ENCODE peak calls at places on chromosomes 4 and X, in eight cellular contexts. G is HT-29; Z is fibroblast of lung; T is caudate nucleus; F is renal cortical epithelial cell; Q is CD4-positive, alpha-beta memory T cell; V is effector memory CD8-positive, alpha-beta T cell; H is activated naive CD8-positive, alpha-beta T cell treated with anti-CD3 and anti-CD28 coated beads, Interleukin-2, amount 10 ng/mL, durations not matched to agents 7 days and 5 days. E is an unnamed sample.

GRCh38 chrX:120559799-120560198 is 963 bp downstream of the CUL4B start:
- DNase-seq in V (no peak), F (peak), H (no peak), Q (peak), G (no peak), Z (no peak), T (no peak), E (no peak)

GRCh38 chrX:138150709-138151108 is 560.8 kb downstream of the FGF13 start:
- DNase-seq in F (no peak), H (no peak), T (no peak), Q (no peak), Z (no peak), G (peak), V (no peak), E (no peak)

GRCh38 chrX:123217077-123217476 is 33.0 kb downstream of the GRIA3 start:
- DNase-seq in F (peak), Z (no peak), T (no peak), H (no peak), Q (no peak), V (no peak), G (no peak), E (no peak)

GRCh38 chrX:40663880-40664630 is 16.7 kb upstream of the CXorf38 start:
- DNase-seq in V (no peak), G (peak), F (no peak), Q (no peak), T (no peak), H (no peak), Z (peak), E (no peak)

GRCh38 chrX:107871136-107871535 is 45.5 kb downstream of the MID2 start:
- DNase-seq in T (no peak), H (no peak), G (no peak), V (no peak), Q (no peak), F (no peak), Z (no peak), E (no peak)

GRCh38 chr4:145867416-145867815 is 71.2 kb downstream of the ZNF827 start:
- DNase-seq in Q (no peak), V (no peak), H (no peak), Z (no peak), T (no peak), G (no peak), F (peak), E (no peak)

GRCh38 chr4:10421344-10422055 is 35.7 kb downstream of the ZNF518B start:
- DNase-seq in Z (no peak), H (no peak), T (no peak), Q (no peak), V (no peak), G (peak), F (no peak), E (no peak)

GRCh38 chr4:141463678-141464077 is 172.7 kb upstream of the IL15 start:
- DNase-seq in V (no peak), T (no peak), G (no peak), H (no peak), Q (no peak), F (no peak), Z (no peak), E (no peak)

GRCh38 chr4:7194251-7195137 is 2.2 kb downstream of the SORCS2 start:
- DNase-seq in G (peak), T (no peak), Z (no peak), V (no peak), Q (no peak), F (no peak), H (no peak), E (no peak)

GRCh38 chr4:162475221-162475620 is 311.4 kb upstream of the FSTL5 start:
- DNase-seq in F (no peak), T (no peak), Z (no peak), G (no peak), V (no peak), H (no peak), Q (no peak), E (no peak)

GRCh38 chrX:71909956-71910355 is 689 bp upstream of the NHSL2 start:
- DNase-seq in G (no peak), T (no peak), Q (no peak), F (no peak), Z (no peak), V (no peak), H (no peak), E (no peak)

GRCh38 chr4:147731611-147732515 is at the start of gene ARHGAP10:
- DNase-seq in T (peak), Q (peak), H (peak), V (peak), Z (peak), G (peak), F (peak), E (peak)

GRCh38 chr4:17717301-17717700 is 64.1 kb downstream of the FAM184B start:
- DNase-seq in V (no peak), H (no peak), T (peak), G (no peak), Z (no peak), Q (no peak), F (no peak), E (no peak)

GRCh38 chr4:55386073-55386472 is 9.7 kb upstream of the TMEM165 start:
- DNase-seq in Z (peak), F (no peak), H (no peak), T (no peak), V (no peak), G (no peak), Q (no peak), E (no peak)

GRCh38 chr4:146640459-146641061 is 1.9 kb downstream of the POU4F2 start:
- DNase-seq in G (no peak), T (no peak), V (no peak), H (peak), F (no peak), Z (no peak), Q (no peak), E (no peak)

GRCh38 chr4:180636696-180637095 is 1606.5 kb upstream of the TENM3 start:
- DNase-seq in Q (no peak), V (no peak), T (no peak), G (no peak), F (peak), H (no peak), Z (peak), E (no peak)

GRCh38 chr4:111639876-111640275 is 505.4 kb upstream of the FAM241A start:
- DNase-seq in Q (no peak), F (peak), G (no peak), H (no peak), Z (no peak), V (no peak), T (no peak), E (peak)

E was measured in RCC 7860.